ENCODE peak calls at places on chromosomes 13 and 19, in ten cellular contexts. One of them, this sample, is unnamed.

GRCh38 chr13:27203854-27204253 is 32.2 kb upstream of the USP12 start:
- DNase-seq in activated T-helper 1 cell treated with anti-CD3 and anti-CD28 coated beads, Interleukin-12 subunit alpha, Interleukin-12 subunit beta, Interleukin-2, Interleukin-4 antibody, amounts not matched to agents 30 ng/mL and 10 ng/mL and 1 ng/mL, durations not matched to agents 14 hours and 24 hours and 36 hours: no peak
- DNase-seq in effector memory CD4-positive, alpha-beta T cell: no peak
- DNase-seq in caudate nucleus: no peak
- DNase-seq in stimulated activated CD8-positive, alpha-beta memory T cell treated with anti-CD3 and anti-CD28 coated beads, Interleukin-2, amount 100 ng/mL, for 48 hours: no peak
- DNase-seq in T-helper 1 cell: no peak
- DNase-seq in activated CD8-positive, alpha-beta memory T cell treated with anti-CD3 and anti-CD28 coated beads for 1 hour: no peak
- DNase-seq in activated naive CD8-positive, alpha-beta T cell treated with anti-CD3 and anti-CD28 coated beads, Interleukin-2, amount 50 U/mL, for 24 hours: no peak
- DNase-seq in NCI-H2171 treated with DMSO at 0.1 percent for 48 hours: no peak
- DNase-seq in substantia nigra: no peak
- DNase-seq in this sample: peak; percentile 2

GRCh38 chr13:51697181-51697580 is 106.8 kb downstream of the DHRS12 start:
- DNase-seq in activated T-helper 1 cell treated with anti-CD3 and anti-CD28 coated beads, Interleukin-12 subunit alpha, Interleukin-12 subunit beta, Interleukin-2, Interleukin-4 antibody, amounts not matched to agents 30 ng/mL and 10 ng/mL and 1 ng/mL, durations not matched to agents 14 hours and 24 hours and 36 hours: no peak
- DNase-seq in effector memory CD4-positive, alpha-beta T cell: no peak
- DNase-seq in caudate nucleus: no peak
- DNase-seq in stimulated activated CD8-positive, alpha-beta memory T cell treated with anti-CD3 and anti-CD28 coated beads, Interleukin-2, amount 100 ng/mL, for 48 hours: no peak
- DNase-seq in T-helper 1 cell: no peak
- DNase-seq in activated CD8-positive, alpha-beta memory T cell treated with anti-CD3 and anti-CD28 coated beads for 1 hour: no peak
- DNase-seq in activated naive CD8-positive, alpha-beta T cell treated with anti-CD3 and anti-CD28 coated beads, Interleukin-2, amount 50 U/mL, for 24 hours: no peak
- DNase-seq in NCI-H2171 treated with DMSO at 0.1 percent for 48 hours: no peak
- DNase-seq in substantia nigra: no peak
- DNase-seq in this sample: no peak

GRCh38 chr19:18764591-18765051 is 26.5 kb downstream of the COMP start:
- DNase-seq in activated T-helper 1 cell treated with anti-CD3 and anti-CD28 coated beads, Interleukin-12 subunit alpha, Interleukin-12 subunit beta, Interleukin-2, Interleukin-4 antibody, amounts not matched to agents 30 ng/mL and 10 ng/mL and 1 ng/mL, durations not matched to agents 14 hours and 24 hours and 36 hours: no peak
- DNase-seq in effector memory CD4-positive, alpha-beta T cell: no peak
- DNase-seq in caudate nucleus: no peak
- DNase-seq in stimulated activated CD8-positive, alpha-beta memory T cell treated with anti-CD3 and anti-CD28 coated beads, Interleukin-2, amount 100 ng/mL, for 48 hours: no peak
- DNase-seq in T-helper 1 cell: no peak
- DNase-seq in activated CD8-positive, alpha-beta memory T cell treated with anti-CD3 and anti-CD28 coated beads for 1 hour: no peak
- DNase-seq in activated naive CD8-positive, alpha-beta T cell treated with anti-CD3 and anti-CD28 coated beads, Interleukin-2, amount 50 U/mL, for 24 hours: no peak
- DNase-seq in NCI-H2171 treated with DMSO at 0.1 percent for 48 hours: peak; percentile 33
- DNase-seq in substantia nigra: no peak
- DNase-seq in this sample: peak; percentile 8

GRCh38 chr13:51315658-51316057 is 23.8 kb upstream of the SERPINE3 start:
- DNase-seq in activated T-helper 1 cell treated with anti-CD3 and anti-CD28 coated beads, Interleukin-12 subunit alpha, Interleukin-12 subunit beta, Interleukin-2, Interleukin-4 antibody, amounts not matched to agents 30 ng/mL and 10 ng/mL and 1 ng/mL, durations not matched to agents 14 hours and 24 hours and 36 hours: no peak
- DNase-seq in effector memory CD4-positive, alpha-beta T cell: no peak
- DNase-seq in caudate nucleus: no peak
- DNase-seq in stimulated activated CD8-positive, alpha-beta memory T cell treated with anti-CD3 and anti-CD28 coated beads, Interleukin-2, amount 100 ng/mL, for 48 hours: no peak
- DNase-seq in T-helper 1 cell: no peak
- DNase-seq in activated CD8-positive, alpha-beta memory T cell treated with anti-CD3 and anti-CD28 coated beads for 1 hour: no peak
- DNase-seq in activated naive CD8-positive, alpha-beta T cell treated with anti-CD3 and anti-CD28 coated beads, Interleukin-2, amount 50 U/mL, for 24 hours: no peak
- DNase-seq in NCI-H2171 treated with DMSO at 0.1 percent for 48 hours: peak; percentile 56
- DNase-seq in substantia nigra: no peak
- DNase-seq in this sample: no peak

GRCh38 chr13:48942131-48942530 is 33.6 kb upstream of the FNDC3A start:
- DNase-seq in activated T-helper 1 cell treated with anti-CD3 and anti-CD28 coated beads, Interleukin-12 subunit alpha, Interleukin-12 subunit beta, Interleukin-2, Interleukin-4 antibody, amounts not matched to agents 30 ng/mL and 10 ng/mL and 1 ng/mL, durations not matched to agents 14 hours and 24 hours and 36 hours: no peak
- DNase-seq in effector memory CD4-positive, alpha-beta T cell: no peak
- DNase-seq in caudate nucleus: no peak
- DNase-seq in stimulated activated CD8-positive, alpha-beta memory T cell treated with anti-CD3 and anti-CD28 coated beads, Interleukin-2, amount 100 ng/mL, for 48 hours: no peak
- DNase-seq in T-helper 1 cell: no peak
- DNase-seq in activated CD8-positive, alpha-beta memory T cell treated with anti-CD3 and anti-CD28 coated beads for 1 hour: no peak
- DNase-seq in activated naive CD8-positive, alpha-beta T cell treated with anti-CD3 and anti-CD28 coated beads, Interleukin-2, amount 50 U/mL, for 24 hours: no peak
- DNase-seq in NCI-H2171 treated with DMSO at 0.1 percent for 48 hours: no peak
- DNase-seq in substantia nigra: no peak
- DNase-seq in this sample: no peak

GRCh38 chr13:48626077-48626449 is 27.7 kb upstream of the CYSLTR2 start:
- DNase-seq in activated T-helper 1 cell treated with anti-CD3 and anti-CD28 coated beads, Interleukin-12 subunit alpha, Interleukin-12 subunit beta, Interleukin-2, Interleukin-4 antibody, amounts not matched to agents 30 ng/mL and 10 ng/mL and 1 ng/mL, durations not matched to agents 14 hours and 24 hours and 36 hours: no peak
- DNase-seq in effector memory CD4-positive, alpha-beta T cell: no peak
- DNase-seq in caudate nucleus: no peak
- DNase-seq in stimulated activated CD8-positive, alpha-beta memory T cell treated with anti-CD3 and anti-CD28 coated beads, Interleukin-2, amount 100 ng/mL, for 48 hours: no peak
- DNase-seq in T-helper 1 cell: no peak
- DNase-seq in activated CD8-positive, alpha-beta memory T cell treated with anti-CD3 and anti-CD28 coated beads for 1 hour: no peak
- DNase-seq in activated naive CD8-positive, alpha-beta T cell treated with anti-CD3 and anti-CD28 coated beads, Interleukin-2, amount 50 U/mL, for 24 hours: no peak
- DNase-seq in NCI-H2171 treated with DMSO at 0.1 percent for 48 hours: no peak
- DNase-seq in substantia nigra: no peak
- DNase-seq in this sample: no peak

GRCh38 chr19:54728167-54728566 is 3.9 kb downstream of the KIR3DL3 start:
- DNase-seq in activated T-helper 1 cell treated with anti-CD3 and anti-CD28 coated beads, Interleukin-12 subunit alpha, Interleukin-12 subunit beta, Interleukin-2, Interleukin-4 antibody, amounts not matched to agents 30 ng/mL and 10 ng/mL and 1 ng/mL, durations not matched to agents 14 hours and 24 hours and 36 hours: no peak
- DNase-seq in effector memory CD4-positive, alpha-beta T cell: no peak
- DNase-seq in caudate nucleus: no peak
- DNase-seq in stimulated activated CD8-positive, alpha-beta memory T cell treated with anti-CD3 and anti-CD28 coated beads, Interleukin-2, amount 100 ng/mL, for 48 hours: no peak
- DNase-seq in T-helper 1 cell: no peak
- DNase-seq in activated CD8-positive, alpha-beta memory T cell treated with anti-CD3 and anti-CD28 coated beads for 1 hour: no peak
- DNase-seq in activated naive CD8-positive, alpha-beta T cell treated with anti-CD3 and anti-CD28 coated beads, Interleukin-2, amount 50 U/mL, for 24 hours: no peak
- DNase-seq in NCI-H2171 treated with DMSO at 0.1 percent for 48 hours: no peak
- DNase-seq in substantia nigra: no peak
- DNase-seq in this sample: no peak

GRCh38 chr13:87089391-87089790 is 581.8 kb upstream of the SLITRK5 start:
- DNase-seq in activated T-helper 1 cell treated with anti-CD3 and anti-CD28 coated beads, Interleukin-12 subunit alpha, Interleukin-12 subunit beta, Interleukin-2, Interleukin-4 antibody, amounts not matched to agents 30 ng/mL and 10 ng/mL and 1 ng/mL, durations not matched to agents 14 hours and 24 hours and 36 hours: no peak
- DNase-seq in effector memory CD4-positive, alpha-beta T cell: no peak
- DNase-seq in caudate nucleus: no peak
- DNase-seq in stimulated activated CD8-positive, alpha-beta memory T cell treated with anti-CD3 and anti-CD28 coated beads, Interleukin-2, amount 100 ng/mL, for 48 hours: no peak
- DNase-seq in T-helper 1 cell: no peak
- DNase-seq in activated CD8-positive, alpha-beta memory T cell treated with anti-CD3 and anti-CD28 coated beads for 1 hour: no peak
- DNase-seq in activated naive CD8-positive, alpha-beta T cell treated with anti-CD3 and anti-CD28 coated beads, Interleukin-2, amount 50 U/mL, for 24 hours: no peak
- DNase-seq in NCI-H2171 treated with DMSO at 0.1 percent for 48 hours: no peak
- DNase-seq in substantia nigra: no peak
- DNase-seq in this sample: no peak

GRCh38 chr13:73585236-73585635 is 526.4 kb downstream of the KLF5 start:
- DNase-seq in activated T-helper 1 cell treated with anti-CD3 and anti-CD28 coated beads, Interleukin-12 subunit alpha, Interleukin-12 subunit beta, Interleukin-2, Interleukin-4 antibody, amounts not matched to agents 30 ng/mL and 10 ng/mL and 1 ng/mL, durations not matched to agents 14 hours and 24 hours and 36 hours: no peak
- DNase-seq in effector memory CD4-positive, alpha-beta T cell: no peak
- DNase-seq in caudate nucleus: no peak
- DNase-seq in stimulated activated CD8-positive, alpha-beta memory T cell treated with anti-CD3 and anti-CD28 coated beads, Interleukin-2, amount 100 ng/mL, for 48 hours: no peak
- DNase-seq in T-helper 1 cell: no peak
- DNase-seq in activated CD8-positive, alpha-beta memory T cell treated with anti-CD3 and anti-CD28 coated beads for 1 hour: no peak
- DNase-seq in activated naive CD8-positive, alpha-beta T cell treated with anti-CD3 and anti-CD28 coated beads, Interleukin-2, amount 50 U/mL, for 24 hours: no peak
- DNase-seq in NCI-H2171 treated with DMSO at 0.1 percent for 48 hours: no peak
- DNase-seq in substantia nigra: no peak
- DNase-seq in this sample: no peak

GRCh38 chr13:93690139-93690538 is 463.5 kb downstream of the GPC6 start:
- DNase-seq in activated T-helper 1 cell treated with anti-CD3 and anti-CD28 coated beads, Interleukin-12 subunit alpha, Interleukin-12 subunit beta, Interleukin-2, Interleukin-4 antibody, amounts not matched to agents 30 ng/mL and 10 ng/mL and 1 ng/mL, durations not matched to agents 14 hours and 24 hours and 36 hours: no peak
- DNase-seq in effector memory CD4-positive, alpha-beta T cell: no peak
- DNase-seq in caudate nucleus: no peak
- DNase-seq in stimulated activated CD8-positive, alpha-beta memory T cell treated with anti-CD3 and anti-CD28 coated beads, Interleukin-2, amount 100 ng/mL, for 48 hours: no peak
- DNase-seq in T-helper 1 cell: no peak
- DNase-seq in activated CD8-positive, alpha-beta memory T cell treated with anti-CD3 and anti-CD28 coated beads for 1 hour: no peak
- DNase-seq in activated naive CD8-positive, alpha-beta T cell treated with anti-CD3 and anti-CD28 coated beads, Interleukin-2, amount 50 U/mL, for 24 hours: no peak
- DNase-seq in NCI-H2171 treated with DMSO at 0.1 percent for 48 hours: no peak
- DNase-seq in substantia nigra: no peak
- DNase-seq in this sample: no peak

GRCh38 chr19:42053037-42053935 is 16.7 kb downstream of the GRIK5 start:
- DNase-seq in activated T-helper 1 cell treated with anti-CD3 and anti-CD28 coated beads, Interleukin-12 subunit alpha, Interleukin-12 subunit beta, Interleukin-2, Interleukin-4 antibody, amounts not matched to agents 30 ng/mL and 10 ng/mL and 1 ng/mL, durations not matched to agents 14 hours and 24 hours and 36 hours: no peak
- DNase-seq in effector memory CD4-positive, alpha-beta T cell: no peak
- DNase-seq in caudate nucleus: no peak
- DNase-seq in stimulated activated CD8-positive, alpha-beta memory T cell treated with anti-CD3 and anti-CD28 coated beads, Interleukin-2, amount 100 ng/mL, for 48 hours: no peak
- DNase-seq in T-helper 1 cell: no peak
- DNase-seq in activated CD8-positive, alpha-beta memory T cell treated with anti-CD3 and anti-CD28 coated beads for 1 hour: no peak
- DNase-seq in activated naive CD8-positive, alpha-beta T cell treated with anti-CD3 and anti-CD28 coated beads, Interleukin-2, amount 50 U/mL, for 24 hours: no peak
- DNase-seq in NCI-H2171 treated with DMSO at 0.1 percent for 48 hours: no peak
- DNase-seq in substantia nigra: no peak
- DNase-seq in this sample: no peak

GRCh38 chr19:38384209-38385027 is 3.4 kb downstream of the GGN start:
- DNase-seq in activated T-helper 1 cell treated with anti-CD3 and anti-CD28 coated beads, Interleukin-12 subunit alpha, Interleukin-12 subunit beta, Interleukin-2, Interleukin-4 antibody, amounts not matched to agents 30 ng/mL and 10 ng/mL and 1 ng/mL, durations not matched to agents 14 hours and 24 hours and 36 hours: no peak
- DNase-seq in effector memory CD4-positive, alpha-beta T cell: no peak
- DNase-seq in caudate nucleus: no peak
- DNase-seq in stimulated activated CD8-positive, alpha-beta memory T cell treated with anti-CD3 and anti-CD28 coated beads, Interleukin-2, amount 100 ng/mL, for 48 hours: no peak
- DNase-seq in T-helper 1 cell: no peak
- DNase-seq in activated CD8-positive, alpha-beta memory T cell treated with anti-CD3 and anti-CD28 coated beads for 1 hour: no peak
- DNase-seq in activated naive CD8-positive, alpha-beta T cell treated with anti-CD3 and anti-CD28 coated beads, Interleukin-2, amount 50 U/mL, for 24 hours: no peak
- DNase-seq in NCI-H2171 treated with DMSO at 0.1 percent for 48 hours: no peak
- DNase-seq in substantia nigra: no peak
- DNase-seq in this sample: no peak

GRCh38 chr13:44296856-44297255 is 76.8 kb upstream of the SERP2 start:
- DNase-seq in activated T-helper 1 cell treated with anti-CD3 and anti-CD28 coated beads, Interleukin-12 subunit alpha, Interleukin-12 subunit beta, Interleukin-2, Interleukin-4 antibody, amounts not matched to agents 30 ng/mL and 10 ng/mL and 1 ng/mL, durations not matched to agents 14 hours and 24 hours and 36 hours: no peak
- DNase-seq in effector memory CD4-positive, alpha-beta T cell: no peak
- DNase-seq in caudate nucleus: no peak
- DNase-seq in stimulated activated CD8-positive, alpha-beta memory T cell treated with anti-CD3 and anti-CD28 coated beads, Interleukin-2, amount 100 ng/mL, for 48 hours: no peak
- DNase-seq in T-helper 1 cell: no peak
- DNase-seq in activated CD8-positive, alpha-beta memory T cell treated with anti-CD3 and anti-CD28 coated beads for 1 hour: no peak
- DNase-seq in activated naive CD8-positive, alpha-beta T cell treated with anti-CD3 and anti-CD28 coated beads, Interleukin-2, amount 50 U/mL, for 24 hours: no peak
- DNase-seq in NCI-H2171 treated with DMSO at 0.1 percent for 48 hours: no peak
- DNase-seq in substantia nigra: no peak
- DNase-seq in this sample: no peak

GRCh38 chr13:100875392-100876043 is 200.9 kb upstream of the TMTC4 start:
- DNase-seq in activated T-helper 1 cell treated with anti-CD3 and anti-CD28 coated beads, Interleukin-12 subunit alpha, Interleukin-12 subunit beta, Interleukin-2, Interleukin-4 antibody, amounts not matched to agents 30 ng/mL and 10 ng/mL and 1 ng/mL, durations not matched to agents 14 hours and 24 hours and 36 hours: peak; percentile 4
- DNase-seq in effector memory CD4-positive, alpha-beta T cell: no peak
- DNase-seq in caudate nucleus: no peak
- DNase-seq in stimulated activated CD8-positive, alpha-beta memory T cell treated with anti-CD3 and anti-CD28 coated beads, Interleukin-2, amount 100 ng/mL, for 48 hours: no peak
- DNase-seq in T-helper 1 cell: peak; percentile 51
- DNase-seq in activated CD8-positive, alpha-beta memory T cell treated with anti-CD3 and anti-CD28 coated beads for 1 hour: no peak
- DNase-seq in activated naive CD8-positive, alpha-beta T cell treated with anti-CD3 and anti-CD28 coated beads, Interleukin-2, amount 50 U/mL, for 24 hours: peak; percentile 2
- DNase-seq in NCI-H2171 treated with DMSO at 0.1 percent for 48 hours: no peak
- DNase-seq in substantia nigra: no peak
- DNase-seq in this sample: no peak

GRCh38 chr19:13163609-13164364 is 13.6 kb downstream of the IER2 start:
- DNase-seq in activated T-helper 1 cell treated with anti-CD3 and anti-CD28 coated beads, Interleukin-12 subunit alpha, Interleukin-12 subunit beta, Interleukin-2, Interleukin-4 antibody, amounts not matched to agents 30 ng/mL and 10 ng/mL and 1 ng/mL, durations not matched to agents 14 hours and 24 hours and 36 hours: peak; percentile 44
- DNase-seq in effector memory CD4-positive, alpha-beta T cell: no peak
- DNase-seq in caudate nucleus: peak; percentile 8
- DNase-seq in stimulated activated CD8-positive, alpha-beta memory T cell treated with anti-CD3 and anti-CD28 coated beads, Interleukin-2, amount 100 ng/mL, for 48 hours: no peak
- DNase-seq in T-helper 1 cell: peak; percentile 71
- DNase-seq in activated CD8-positive, alpha-beta memory T cell treated with anti-CD3 and anti-CD28 coated beads for 1 hour: no peak
- DNase-seq in activated naive CD8-positive, alpha-beta T cell treated with anti-CD3 and anti-CD28 coated beads, Interleukin-2, amount 50 U/mL, for 24 hours: peak; percentile 65
- DNase-seq in NCI-H2171 treated with DMSO at 0.1 percent for 48 hours: peak; percentile 44
- DNase-seq in substantia nigra: no peak
- DNase-seq in this sample: peak; percentile 61

GRCh38 chr13:94343243-94343585 is 136.3 kb downstream of the DCT start:
- DNase-seq in activated T-helper 1 cell treated with anti-CD3 and anti-CD28 coated beads, Interleukin-12 subunit alpha, Interleukin-12 subunit beta, Interleukin-2, Interleukin-4 antibody, amounts not matched to agents 30 ng/mL and 10 ng/mL and 1 ng/mL, durations not matched to agents 14 hours and 24 hours and 36 hours: no peak
- DNase-seq in effector memory CD4-positive, alpha-beta T cell: no peak
- DNase-seq in caudate nucleus: no peak
- DNase-seq in stimulated activated CD8-positive, alpha-beta memory T cell treated with anti-CD3 and anti-CD28 coated beads, Interleukin-2, amount 100 ng/mL, for 48 hours: no peak
- DNase-seq in T-helper 1 cell: no peak
- DNase-seq in activated CD8-positive, alpha-beta memory T cell treated with anti-CD3 and anti-CD28 coated beads for 1 hour: no peak
- DNase-seq in activated naive CD8-positive, alpha-beta T cell treated with anti-CD3 and anti-CD28 coated beads, Interleukin-2, amount 50 U/mL, for 24 hours: no peak
- DNase-seq in NCI-H2171 treated with DMSO at 0.1 percent for 48 hours: no peak
- DNase-seq in substantia nigra: no peak
- DNase-seq in this sample: no peak

GRCh38 chr19:39795001-39795400 is 16.3 kb downstream of the LEUTX start:
- DNase-seq in activated T-helper 1 cell treated with anti-CD3 and anti-CD28 coated beads, Interleukin-12 subunit alpha, Interleukin-12 subunit beta, Interleukin-2, Interleukin-4 antibody, amounts not matched to agents 30 ng/mL and 10 ng/mL and 1 ng/mL, durations not matched to agents 14 hours and 24 hours and 36 hours: no peak
- DNase-seq in effector memory CD4-positive, alpha-beta T cell: no peak
- DNase-seq in caudate nucleus: no peak
- DNase-seq in stimulated activated CD8-positive, alpha-beta memory T cell treated with anti-CD3 and anti-CD28 coated beads, Interleukin-2, amount 100 ng/mL, for 48 hours: no peak
- DNase-seq in T-helper 1 cell: no peak
- DNase-seq in activated CD8-positive, alpha-beta memory T cell treated with anti-CD3 and anti-CD28 coated beads for 1 hour: no peak
- DNase-seq in activated naive CD8-positive, alpha-beta T cell treated with anti-CD3 and anti-CD28 coated beads, Interleukin-2, amount 50 U/mL, for 24 hours: no peak
- DNase-seq in NCI-H2171 treated with DMSO at 0.1 percent for 48 hours: no peak
- DNase-seq in substantia nigra: no peak
- DNase-seq in this sample: no peak

GRCh38 chr19:38441660-38442348 is 8.3 kb downstream of the RYR1 start:
- DNase-seq in activated T-helper 1 cell treated with anti-CD3 and anti-CD28 coated beads, Interleukin-12 subunit alpha, Interleukin-12 subunit beta, Interleukin-2, Interleukin-4 antibody, amounts not matched to agents 30 ng/mL and 10 ng/mL and 1 ng/mL, durations not matched to agents 14 hours and 24 hours and 36 hours: no peak
- DNase-seq in effector memory CD4-positive, alpha-beta T cell: no peak
- DNase-seq in caudate nucleus: no peak
- DNase-seq in stimulated activated CD8-positive, alpha-beta memory T cell treated with anti-CD3 and anti-CD28 coated beads, Interleukin-2, amount 100 ng/mL, for 48 hours: no peak
- DNase-seq in T-helper 1 cell: peak; percentile 38
- DNase-seq in activated CD8-positive, alpha-beta memory T cell treated with anti-CD3 and anti-CD28 coated beads for 1 hour: no peak
- DNase-seq in activated naive CD8-positive, alpha-beta T cell treated with anti-CD3 and anti-CD28 coated beads, Interleukin-2, amount 50 U/mL, for 24 hours: no peak
- DNase-seq in NCI-H2171 treated with DMSO at 0.1 percent for 48 hours: no peak
- DNase-seq in substantia nigra: no peak
- DNase-seq in this sample: no peak

GRCh38 chr19:1672038-1672768 is 19.8 kb upstream of the TCF3 start:
- DNase-seq in activated T-helper 1 cell treated with anti-CD3 and anti-CD28 coated beads, Interleukin-12 subunit alpha, Interleukin-12 subunit beta, Interleukin-2, Interleukin-4 antibody, amounts not matched to agents 30 ng/mL and 10 ng/mL and 1 ng/mL, durations not matched to agents 14 hours and 24 hours and 36 hours: peak; percentile 46
- DNase-seq in effector memory CD4-positive, alpha-beta T cell: peak; percentile 30
- DNase-seq in caudate nucleus: no peak
- DNase-seq in stimulated activated CD8-positive, alpha-beta memory T cell treated with anti-CD3 and anti-CD28 coated beads, Interleukin-2, amount 100 ng/mL, for 48 hours: no peak
- DNase-seq in T-helper 1 cell: peak; percentile 31
- DNase-seq in activated CD8-positive, alpha-beta memory T cell treated with anti-CD3 and anti-CD28 coated beads for 1 hour: peak; percentile 57
- DNase-seq in activated naive CD8-positive, alpha-beta T cell treated with anti-CD3 and anti-CD28 coated beads, Interleukin-2, amount 50 U/mL, for 24 hours: peak; percentile 75
- DNase-seq in NCI-H2171 treated with DMSO at 0.1 percent for 48 hours: peak; percentile 23
- DNase-seq in substantia nigra: no peak
- DNase-seq in this sample: peak; percentile 49

GRCh38 chr13:20350819-20351218 is 118.7 kb upstream of the GJB6 start:
- DNase-seq in activated T-helper 1 cell treated with anti-CD3 and anti-CD28 coated beads, Interleukin-12 subunit alpha, Interleukin-12 subunit beta, Interleukin-2, Interleukin-4 antibody, amounts not matched to agents 30 ng/mL and 10 ng/mL and 1 ng/mL, durations not matched to agents 14 hours and 24 hours and 36 hours: no peak
- DNase-seq in effector memory CD4-positive, alpha-beta T cell: no peak
- DNase-seq in caudate nucleus: no peak
- DNase-seq in stimulated activated CD8-positive, alpha-beta memory T cell treated with anti-CD3 and anti-CD28 coated beads, Interleukin-2, amount 100 ng/mL, for 48 hours: no peak
- DNase-seq in T-helper 1 cell: no peak
- DNase-seq in activated CD8-positive, alpha-beta memory T cell treated with anti-CD3 and anti-CD28 coated beads for 1 hour: no peak
- DNase-seq in activated naive CD8-positive, alpha-beta T cell treated with anti-CD3 and anti-CD28 coated beads, Interleukin-2, amount 50 U/mL, for 24 hours: no peak
- DNase-seq in NCI-H2171 treated with DMSO at 0.1 percent for 48 hours: no peak
- DNase-seq in substantia nigra: no peak
- DNase-seq in this sample: no peak

GRCh38 chr19:5154129-5154798 is 185.4 kb downstream of the KDM4B start:
- DNase-seq in activated T-helper 1 cell treated with anti-CD3 and anti-CD28 coated beads, Interleukin-12 subunit alpha, Interleukin-12 subunit beta, Interleukin-2, Interleukin-4 antibody, amounts not matched to agents 30 ng/mL and 10 ng/mL and 1 ng/mL, durations not matched to agents 14 hours and 24 hours and 36 hours: no peak
- DNase-seq in effector memory CD4-positive, alpha-beta T cell: no peak
- DNase-seq in caudate nucleus: no peak
- DNase-seq in stimulated activated CD8-positive, alpha-beta memory T cell treated with anti-CD3 and anti-CD28 coated beads, Interleukin-2, amount 100 ng/mL, for 48 hours: peak; percentile 45
- DNase-seq in T-helper 1 cell: peak; percentile 17
- DNase-seq in activated CD8-positive, alpha-beta memory T cell treated with anti-CD3 and anti-CD28 coated beads for 1 hour: peak; percentile 31
- DNase-seq in activated naive CD8-positive, alpha-beta T cell treated with anti-CD3 and anti-CD28 coated beads, Interleukin-2, amount 50 U/mL, for 24 hours: peak; percentile 67
- DNase-seq in NCI-H2171 treated with DMSO at 0.1 percent for 48 hours: no peak
- DNase-seq in substantia nigra: no peak
- DNase-seq in this sample: no peak

GRCh38 chr13:109669234-109669612 is 117.2 kb downstream of the IRS2 start:
- DNase-seq in activated T-helper 1 cell treated with anti-CD3 and anti-CD28 coated beads, Interleukin-12 subunit alpha, Interleukin-12 subunit beta, Interleukin-2, Interleukin-4 antibody, amounts not matched to agents 30 ng/mL and 10 ng/mL and 1 ng/mL, durations not matched to agents 14 hours and 24 hours and 36 hours: no peak
- DNase-seq in effector memory CD4-positive, alpha-beta T cell: no peak
- DNase-seq in caudate nucleus: no peak
- DNase-seq in stimulated activated CD8-positive, alpha-beta memory T cell treated with anti-CD3 and anti-CD28 coated beads, Interleukin-2, amount 100 ng/mL, for 48 hours: no peak
- DNase-seq in T-helper 1 cell: no peak
- DNase-seq in activated CD8-positive, alpha-beta memory T cell treated with anti-CD3 and anti-CD28 coated beads for 1 hour: no peak
- DNase-seq in activated naive CD8-positive, alpha-beta T cell treated with anti-CD3 and anti-CD28 coated beads, Interleukin-2, amount 50 U/mL, for 24 hours: no peak
- DNase-seq in NCI-H2171 treated with DMSO at 0.1 percent for 48 hours: no peak
- DNase-seq in substantia nigra: no peak
- DNase-seq in this sample: no peak

GRCh38 chr13:47085346-47085745 is 188.5 kb upstream of the HTR2A start:
- DNase-seq in activated T-helper 1 cell treated with anti-CD3 and anti-CD28 coated beads, Interleukin-12 subunit alpha, Interleukin-12 subunit beta, Interleukin-2, Interleukin-4 antibody, amounts not matched to agents 30 ng/mL and 10 ng/mL and 1 ng/mL, durations not matched to agents 14 hours and 24 hours and 36 hours: no peak
- DNase-seq in effector memory CD4-positive, alpha-beta T cell: no peak
- DNase-seq in caudate nucleus: no peak
- DNase-seq in stimulated activated CD8-positive, alpha-beta memory T cell treated with anti-CD3 and anti-CD28 coated beads, Interleukin-2, amount 100 ng/mL, for 48 hours: no peak
- DNase-seq in T-helper 1 cell: no peak
- DNase-seq in activated CD8-positive, alpha-beta memory T cell treated with anti-CD3 and anti-CD28 coated beads for 1 hour: no peak
- DNase-seq in activated naive CD8-positive, alpha-beta T cell treated with anti-CD3 and anti-CD28 coated beads, Interleukin-2, amount 50 U/mL, for 24 hours: no peak
- DNase-seq in NCI-H2171 treated with DMSO at 0.1 percent for 48 hours: no peak
- DNase-seq in substantia nigra: no peak
- DNase-seq in this sample: no peak

GRCh38 chr13:72431981-72432617 is 295.3 kb downstream of the MZT1 start:
- DNase-seq in activated T-helper 1 cell treated with anti-CD3 and anti-CD28 coated beads, Interleukin-12 subunit alpha, Interleukin-12 subunit beta, Interleukin-2, Interleukin-4 antibody, amounts not matched to agents 30 ng/mL and 10 ng/mL and 1 ng/mL, durations not matched to agents 14 hours and 24 hours and 36 hours: no peak
- DNase-seq in effector memory CD4-positive, alpha-beta T cell: no peak
- DNase-seq in caudate nucleus: no peak
- DNase-seq in stimulated activated CD8-positive, alpha-beta memory T cell treated with anti-CD3 and anti-CD28 coated beads, Interleukin-2, amount 100 ng/mL, for 48 hours: no peak
- DNase-seq in T-helper 1 cell: no peak
- DNase-seq in activated CD8-positive, alpha-beta memory T cell treated with anti-CD3 and anti-CD28 coated beads for 1 hour: no peak
- DNase-seq in activated naive CD8-positive, alpha-beta T cell treated with anti-CD3 and anti-CD28 coated beads, Interleukin-2, amount 50 U/mL, for 24 hours: no peak
- DNase-seq in NCI-H2171 treated with DMSO at 0.1 percent for 48 hours: peak; percentile 48
- DNase-seq in substantia nigra: no peak
- DNase-seq in this sample: no peak

GRCh38 chr13:43573361-43573740 is 213.4 kb downstream of the ENOX1 start:
- DNase-seq in activated T-helper 1 cell treated with anti-CD3 and anti-CD28 coated beads, Interleukin-12 subunit alpha, Interleukin-12 subunit beta, Interleukin-2, Interleukin-4 antibody, amounts not matched to agents 30 ng/mL and 10 ng/mL and 1 ng/mL, durations not matched to agents 14 hours and 24 hours and 36 hours: no peak
- DNase-seq in effector memory CD4-positive, alpha-beta T cell: no peak
- DNase-seq in caudate nucleus: no peak
- DNase-seq in stimulated activated CD8-positive, alpha-beta memory T cell treated with anti-CD3 and anti-CD28 coated beads, Interleukin-2, amount 100 ng/mL, for 48 hours: no peak
- DNase-seq in T-helper 1 cell: no peak
- DNase-seq in activated CD8-positive, alpha-beta memory T cell treated with anti-CD3 and anti-CD28 coated beads for 1 hour: no peak
- DNase-seq in activated naive CD8-positive, alpha-beta T cell treated with anti-CD3 and anti-CD28 coated beads, Interleukin-2, amount 50 U/mL, for 24 hours: no peak
- DNase-seq in NCI-H2171 treated with DMSO at 0.1 percent for 48 hours: no peak
- DNase-seq in substantia nigra: no peak
- DNase-seq in this sample: no peak

This sample was measured in CD4-positive, alpha-beta memory T cell.